ENCODE peak calls at places on chromosomes 2 and 18, in ten cellular contexts. M, B, Z, G, K, Q, H, D, Y and R are unnamed samples.

GRCh38 chr2:101827246-101827645 is 129.7 kb downstream of the MAP4K4 start:
- DNase-seq in H (peak; percentile 76), D (no peak), Z (no peak), G (peak; percentile 85), Y (no peak), K (no peak), B (no peak), Q (no peak), M (peak; percentile 84), R (no peak)

GRCh38 chr2:192044496-192044895 is 150.2 kb downstream of the TMEFF2 start:
- DNase-seq in Y (no peak), D (no peak), Q (no peak), B (no peak), Z (no peak), M (no peak), H (no peak), K (no peak), G (no peak), R (no peak)

GRCh38 chr2:175049671-175050070 is 44.5 kb upstream of the CHN1 start:
- DNase-seq in M (peak; percentile 19), B (no peak), H (peak; percentile 4), Q (no peak), G (no peak), D (no peak), K (no peak), Y (no peak), Z (no peak), R (no peak)

GRCh38 chr2:138829326-138829725 is 49.1 kb upstream of the NXPH2 start:
- DNase-seq in Y (no peak), Z (peak; percentile 28), H (no peak), Q (peak; percentile 27), M (peak; percentile 78), K (no peak), D (peak; percentile 50), G (peak; percentile 50), B (no peak), R (no peak)

GRCh38 chr2:12437144-12437543 is 279.6 kb upstream of the TRIB2 start:
- DNase-seq in G (no peak), H (no peak), K (no peak), Q (no peak), Z (no peak), B (no peak), Y (no peak), M (peak; percentile 42), D (no peak), R (no peak)

GRCh38 chr2:23497063-23497462 is 112.1 kb downstream of the KLHL29 start:
- DNase-seq in K (no peak), H (peak; percentile 47), Y (no peak), G (peak; percentile 91), Q (no peak), M (peak; percentile 20), Z (no peak), D (peak; percentile 84), B (no peak), R (no peak)

GRCh38 chr2:154226931-154227330 is 355.2 kb downstream of the GALNT13 start:
- DNase-seq in G (no peak), H (no peak), Q (no peak), B (no peak), M (no peak), D (no peak), K (no peak), Z (no peak), Y (no peak), R (no peak)

GRCh38 chr2:37616674-37616999 is 54.8 kb downstream of the CDC42EP3 start:
- DNase-seq in G (no peak), Z (no peak), H (peak; percentile 65), K (no peak), Y (no peak), D (no peak), Q (no peak), B (no peak), M (no peak), R (no peak)

GRCh38 chr18:27242392-27243047 is 57.4 kb upstream of the CHST9 start:
- DNase-seq in Z (no peak), Q (no peak), K (no peak), Y (no peak), D (no peak), G (no peak), M (no peak), B (no peak), H (no peak), R (no peak)

GRCh38 chr2:72415256-72415655 is 267.6 kb upstream of the CYP26B1 start:
- DNase-seq in Q (no peak), M (peak; percentile 67), K (no peak), G (peak; percentile 48), Z (no peak), Y (no peak), D (no peak), H (peak; percentile 84), B (no peak), R (no peak)